ENCODE peak calls at places on chromosome 22, in seven cellular contexts. E is cardiac fibroblast, J is heart right ventricle, G is IMR-90, B is hepatocyte, A is thoracic aorta, O is fibroblast of lung. D is an unnamed sample.

GRCh38 chr22:44286673-44287072 is 26.1 kb downstream of the SHISAL1 start:
- DNase-seq in E (no peak), J (no peak), G (no peak), B (no peak), A (no peak), O (no peak), D (no peak)

GRCh38 chr22:31651667-31652066 is 10.3 kb downstream of the PISD start:
- DNase-seq in E (no peak), J (no peak), G (no peak), B (no peak), A (no peak), O (no peak), D (no peak)

GRCh38 chr22:23077627-23078461 is 7.5 kb downstream of the GNAZ start:
- DNase-seq in E (no peak), J (no peak), G (no peak), B (no peak), A (no peak), O (no peak), D (no peak)

GRCh38 chr22:50261615-50262459 is at the start of gene MAPK12:
- DNase-seq in E (peak), J (no peak), G (no peak), B (peak), A (no peak), O (no peak), D (no peak)

GRCh38 chr22:20316217-20316843 is 3.5 kb downstream of the DGCR6L start:
- DNase-seq in E (no peak), J (no peak), G (no peak), B (no peak), A (no peak), O (no peak), D (no peak)

GRCh38 chr22:45254789-45255261 is 14.1 kb upstream of the KIAA0930 start:
- DNase-seq in E (no peak), J (no peak), G (no peak), B (no peak), A (no peak), O (no peak), D (no peak)

GRCh38 chr22:19599626-19600243 is 75.5 kb upstream of the CLDN5 start:
- DNase-seq in E (no peak), J (no peak), G (no peak), B (no peak), A (no peak), O (no peak), D (no peak)

GRCh38 chr22:50606561-50607365 is 6.2 kb downstream of the MAPK8IP2 start:
- DNase-seq in E (no peak), J (no peak), G (no peak), B (no peak), A (no peak), O (no peak), D (no peak)

GRCh38 chr22:19610518-19611253 is 86.5 kb upstream of the CLDN5 start:
- DNase-seq in E (no peak), J (no peak), G (no peak), B (no peak), A (no peak), O (no peak), D (no peak)

GRCh38 chr22:43743131-43743530 is 69.0 kb downstream of the EFCAB6 start:
- DNase-seq in E (no peak), J (no peak), G (no peak), B (no peak), A (no peak), O (no peak), D (no peak)

GRCh38 chr22:40856513-40857308 is at the start of the genes ST13 and XPNPEP3:
- DNase-seq in E (peak), J (peak), G (peak), B (peak), A (peak), O (peak), D (peak)
- TF ChIP-seq CTCF in E (no peak), J (no peak), G (peak), B (peak), A (no peak), O (peak), D (peak)

GRCh38 chr22:36977401-36977861 is 41.8 kb downstream of the TST start:
- DNase-seq in E (peak), J (peak), G (peak), B (peak), A (no peak), O (no peak), D (peak)

GRCh38 chr22:36979016-36979415 is 40.2 kb downstream of the TST start:
- DNase-seq in E (no peak), J (no peak), G (no peak), B (no peak), A (no peak), O (no peak), D (no peak)

GRCh38 chr22:36981247-36981775 is 37.9 kb downstream of the TST start:
- DNase-seq in E (no peak), J (no peak), G (no peak), B (no peak), A (no peak), O (no peak), D (no peak)

GRCh38 chr22:36979511-36979910 is 39.7 kb downstream of the TST start:
- DNase-seq in E (no peak), J (no peak), G (no peak), B (no peak), A (no peak), O (no peak), D (no peak)

DNA sequence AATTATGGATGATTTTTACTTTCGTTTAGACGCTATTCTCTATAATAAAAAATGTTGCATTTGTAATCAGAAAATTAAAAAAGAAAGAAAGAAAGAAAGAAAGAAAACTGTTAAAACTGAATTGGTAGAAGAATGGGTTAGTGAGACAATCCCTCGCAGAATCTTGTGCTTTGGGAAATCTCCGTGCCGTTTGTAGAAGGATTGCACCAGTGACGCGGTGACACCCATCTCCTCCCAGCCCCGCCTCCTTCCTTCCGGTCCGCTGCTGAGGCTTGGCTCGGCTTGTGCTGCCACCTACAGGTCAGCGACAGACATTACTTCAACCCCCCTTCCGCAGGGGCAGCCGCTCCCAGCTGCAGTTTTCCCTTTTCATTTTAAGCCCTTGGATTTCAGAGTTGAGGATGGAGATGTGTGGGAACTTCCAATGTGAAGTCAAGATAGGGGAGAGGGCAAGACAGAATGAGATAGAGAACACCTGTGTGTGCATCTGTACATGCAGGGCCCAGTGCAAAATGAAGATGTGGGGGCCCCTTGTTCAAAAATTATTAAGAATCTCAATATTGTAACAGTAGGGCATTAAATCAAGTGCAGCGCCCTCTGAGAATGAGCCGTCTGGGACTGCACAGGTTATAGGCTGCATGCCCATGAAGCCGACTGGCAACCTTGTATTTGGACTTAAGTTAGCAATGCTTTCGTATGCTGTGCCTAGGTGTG is 41.1 kb downstream of the TST start:
- DNase-seq in E (peak), J (peak), G (peak), B (peak), A (peak), O (peak), D (peak)
- H3K4me3 ChIP-seq in E (peak), J (peak), G (peak), B (peak), A (peak), O (peak), D (peak)

GRCh38 chr22:24156146-24156914 is 25.0 kb upstream of the SUSD2 start:
- DNase-seq in E (peak), J (no peak), G (peak), B (peak), A (no peak), O (peak), D (peak)
- TF ChIP-seq CTCF in E (no peak), J (no peak), G (no peak), B (no peak), A (no peak), O (no peak), D (no peak)

GRCh38 chr22:29480262-29480511 is 169 bp downstream of the NEFH start:
- DNase-seq in E (no peak), J (no peak), G (no peak), B (no peak), A (no peak), O (no peak), D (no peak)
- H3K4me3 ChIP-seq in E (no peak), J (peak), G (peak), B (no peak), A (peak), O (no peak), D (no peak)

GRCh38 chr22:46443850-46444389 is 93.5 kb downstream of the CELSR1 start:
- DNase-seq in E (no peak), J (no peak), G (no peak), B (no peak), A (no peak), O (no peak), D (no peak)

GRCh38 chr22:46444390-46444854 is 93.0 kb downstream of the CELSR1 start:
- DNase-seq in E (no peak), J (no peak), G (no peak), B (no peak), A (no peak), O (no peak), D (no peak)

GRCh38 chr22:46446799-46447198 is 90.6 kb downstream of the CELSR1 start:
- DNase-seq in E (peak), J (no peak), G (no peak), B (no peak), A (no peak), O (no peak), D (no peak)

GRCh38 chr22:46447906-46448669 is 89.3 kb downstream of the CELSR1 start:
- DNase-seq in E (no peak), J (no peak), G (no peak), B (no peak), A (no peak), O (no peak), D (no peak)

GRCh38 chr22:46445771-46446485 is 91.5 kb downstream of the CELSR1 start:
- DNase-seq in E (no peak), J (no peak), G (no peak), B (no peak), A (no peak), O (no peak), D (no peak)
- TF ChIP-seq CTCF in E (no peak), J (no peak), G (no peak), B (no peak), A (no peak), O (no peak), D (no peak)

D was measured in astrocyte of the spinal cord.